ENCODE peak calls at places on chromosomes 4 and X, in seven cellular contexts. Z, X, J, A, T, D and G are unnamed samples.

GRCh38 chrX:150219374-150220185 is 143.5 kb upstream of the MAMLD1 start:
- DNase-seq in Z (no peak), X (peak; percentile 54), J (no peak), A (no peak), T (no peak), D (peak; percentile 93), G (no peak)

GRCh38 chr4:6694177-6694901 is 661 bp downstream of the S100P start:
- DNase-seq in Z (no peak), X (no peak), J (peak; percentile 67), A (no peak), T (no peak), D (no peak), G (no peak)

GRCh38 chr4:136442447-136442846 is 1089.8 kb downstream of the PCDH18 start:
- DNase-seq in Z (no peak), X (no peak), J (no peak), A (no peak), T (no peak), D (no peak), G (no peak)

GRCh38 chr4:19786616-19787015 is 465.1 kb upstream of the SLIT2 start:
- DNase-seq in Z (no peak), X (no peak), J (no peak), A (no peak), T (no peak), D (no peak), G (no peak)

GRCh38 chrX:48938721-48939416 is 18.5 kb downstream of the OTUD5 start:
- DNase-seq in Z (no peak), X (no peak), J (peak; percentile 87), A (no peak), T (no peak), D (no peak), G (no peak)

GRCh38 chr4:184203300-184203699 is 14.4 kb downstream of the ENPP6 start:
- DNase-seq in Z (no peak), X (no peak), J (no peak), A (no peak), T (no peak), D (no peak), G (no peak)

GRCh38 chrX:69298466-69299140 is 133.3 kb upstream of the PJA1 start:
- DNase-seq in Z (no peak), X (peak; percentile 58), J (no peak), A (no peak), T (no peak), D (no peak), G (no peak)

GRCh38 chr4:41245983-41246382 is 10.7 kb upstream of the UCHL1 start:
- DNase-seq in Z (no peak), X (no peak), J (no peak), A (no peak), T (no peak), D (no peak), G (no peak)

GRCh38 chr4:80540785-80541469 is 205.4 kb downstream of the CFAP299 start:
- DNase-seq in Z (no peak), X (no peak), J (peak; percentile 31), A (no peak), T (peak; percentile 7), D (no peak), G (no peak)

GRCh38 chr4:38157592-38157991 is 197.4 kb downstream of the PTTG2 start:
- DNase-seq in Z (no peak), X (no peak), J (no peak), A (no peak), T (no peak), D (no peak), G (no peak)

GRCh38 chrX:103608305-103608963 is 671 bp downstream of the TCEAL3 start:
- DNase-seq in Z (no peak), X (peak; percentile 5), J (no peak), A (no peak), T (no peak), D (no peak), G (no peak)

GRCh38 chr4:48331577-48332340 is 9.6 kb upstream of the SLAIN2 start:
- DNase-seq in Z (no peak), X (peak; percentile 21), J (no peak), A (no peak), T (no peak), D (peak; percentile 36), G (no peak)

GRCh38 chr4:39036172-39036571 is 4.0 kb upstream of the TMEM156 start:
- DNase-seq in Z (no peak), X (peak; percentile 91), J (no peak), A (no peak), T (no peak), D (no peak), G (no peak)

GRCh38 chrX:133776072-133776471 is 209.3 kb downstream of the GPC3 start:
- DNase-seq in Z (peak; percentile 28), X (no peak), J (peak; percentile 6), A (no peak), T (no peak), D (no peak), G (no peak)

GRCh38 chr4:85823295-85823694 is 348.3 kb downstream of the ARHGAP24 start:
- DNase-seq in Z (no peak), X (no peak), J (no peak), A (no peak), T (no peak), D (no peak), G (no peak)

GRCh38 chr4:115629270-115629669 is 515.9 kb upstream of the NDST4 start:
- DNase-seq in Z (no peak), X (no peak), J (no peak), A (no peak), T (no peak), D (no peak), G (no peak)